ENCODE peak calls at places on chromosomes 1 and 21, in six cellular contexts. One of them, this sample, is unnamed. For H3K4me1, the result is how much of the 10 kb centered on the place peaks cover.

GRCh38 chr21:31354604-31355443 is 10.8 kb upstream of the TIAM1 start:
- DNase-seq in PC-3: peak
- DNase-seq in GM23248: peak
- DNase-seq in HAP-1: no peak
- DNase-seq in cardiac muscle cell: no peak
- DNase-seq in testis: no peak
- DNase-seq in this sample: no peak

GRCh38 chr21:33902349-33902748 is 13.3 kb downstream of the ATP5PO start:
- DNase-seq in PC-3: no peak
- DNase-seq in HAP-1: no peak
- DNase-seq in cardiac muscle cell: no peak
- DNase-seq in GM23248: no peak
- DNase-seq in testis: no peak
- DNase-seq in this sample: no peak

GRCh38 chr1:181189691-181190361 is 101.3 kb downstream of the IER5 start:
- DNase-seq in GM23248: peak
- DNase-seq in HAP-1: peak
- DNase-seq in cardiac muscle cell: peak
- DNase-seq in testis: peak
- DNase-seq in PC-3: peak
- DNase-seq in this sample: no peak

GRCh38 chr1:54417123-54417522 is 10.9 kb upstream of the SSBP3 start:
- DNase-seq in testis: no peak
- DNase-seq in GM23248: no peak
- DNase-seq in HAP-1: no peak
- DNase-seq in PC-3: no peak
- DNase-seq in cardiac muscle cell: no peak
- DNase-seq in this sample: no peak

GRCh38 chr1:229298887-229299503 is 28.1 kb downstream of the RAB4A start:
- DNase-seq in PC-3: no peak
- DNase-seq in GM23248: no peak
- DNase-seq in cardiac muscle cell: no peak
- DNase-seq in HAP-1: no peak
- DNase-seq in testis: no peak
- DNase-seq in this sample: no peak

GRCh38 chr1:44500181-44501021 is 95.3 kb downstream of the RNF220 start:
- DNase-seq in cardiac muscle cell: peak
- DNase-seq in PC-3: peak
- DNase-seq in HAP-1: peak
- DNase-seq in testis: no peak
- DNase-seq in GM23248: peak
- DNase-seq in this sample: no peak

GRCh38 chr1:205939690-205940330 is 3.4 kb downstream of the SLC26A9 start:
- DNase-seq in HAP-1: peak
- DNase-seq in cardiac muscle cell: peak
- DNase-seq in PC-3: peak
- DNase-seq in testis: no peak
- DNase-seq in GM23248: no peak
- DNase-seq in this sample: no peak

GRCh38 chr1:23066075-23066474 is 46.8 kb downstream of the KDM1A start:
- DNase-seq in testis: no peak
- DNase-seq in cardiac muscle cell: no peak
- DNase-seq in HAP-1: no peak
- DNase-seq in PC-3: no peak
- DNase-seq in GM23248: no peak
- DNase-seq in this sample: no peak

GRCh38 chr1:193513032-193513431 is 326.6 kb upstream of the B3GALT2 start:
- DNase-seq in testis: no peak
- DNase-seq in GM23248: no peak
- DNase-seq in HAP-1: no peak
- DNase-seq in PC-3: no peak
- DNase-seq in cardiac muscle cell: no peak
- DNase-seq in this sample: no peak

GRCh38 chr21:32336711-32337110 is 38.1 kb downstream of the MRAP start:
- DNase-seq in cardiac muscle cell: no peak
- DNase-seq in PC-3: peak
- DNase-seq in GM23248: peak
- DNase-seq in testis: peak
- DNase-seq in HAP-1: no peak
- DNase-seq in this sample: no peak

GRCh38 chr1:221522440-221523050 is 219.3 kb downstream of the DUSP10 start:
- DNase-seq in PC-3: no peak
- DNase-seq in testis: no peak
- DNase-seq in cardiac muscle cell: no peak
- DNase-seq in GM23248: no peak
- DNase-seq in HAP-1: no peak
- DNase-seq in this sample: no peak

GRCh38 chr1:91505086-91505485 is 4.4 kb downstream of the CDC7 start:
- DNase-seq in testis: peak
- DNase-seq in PC-3: no peak
- DNase-seq in GM23248: no peak
- DNase-seq in cardiac muscle cell: no peak
- DNase-seq in HAP-1: no peak
- DNase-seq in this sample: no peak

GRCh38 chr21:27213328-27213727 is 246.4 kb upstream of the ADAMTS5 start:
- DNase-seq in PC-3: peak
- DNase-seq in testis: no peak
- DNase-seq in cardiac muscle cell: peak
- DNase-seq in HAP-1: no peak
- DNase-seq in GM23248: peak
- DNase-seq in this sample: no peak

GRCh38 chr1:23224721-23225648 is 7.7 kb upstream of the HTR1D start:
- DNase-seq in testis: no peak
- DNase-seq in cardiac muscle cell: no peak
- DNase-seq in PC-3: no peak
- DNase-seq in HAP-1: no peak
- DNase-seq in GM23248: peak
- DNase-seq in this sample: no peak

GRCh38 chr1:10796029-10796944 is at the start of gene CASZ1:
- DNase-seq in HAP-1: peak
- DNase-seq in testis: peak
- DNase-seq in GM23248: peak
- DNase-seq in cardiac muscle cell: peak
- DNase-seq in PC-3: peak
- DNase-seq in this sample: no peak

GRCh38 chr21:26849428-26850115 is 4.4 kb upstream of the ADAMTS1 start:
- DNase-seq in GM23248: peak
- DNase-seq in cardiac muscle cell: peak
- DNase-seq in testis: no peak
- DNase-seq in HAP-1: peak
- DNase-seq in PC-3: peak
- DNase-seq in this sample: no peak

GRCh38 chr1:2326524-2326923 is 64.8 kb downstream of the MORN1 start:
- DNase-seq in testis: no peak
- DNase-seq in HAP-1: no peak
- DNase-seq in cardiac muscle cell: no peak
- DNase-seq in GM23248: no peak
- DNase-seq in PC-3: no peak
- DNase-seq in this sample: no peak

GRCh38 chr1:64087768-64088167 is 115.7 kb upstream of the UBE2U start:
- DNase-seq in HAP-1: no peak
- DNase-seq in PC-3: peak
- DNase-seq in GM23248: peak
- DNase-seq in testis: no peak
- DNase-seq in cardiac muscle cell: no peak
- DNase-seq in this sample: no peak

GRCh38 chr1:39153684-39154083 is 50.8 kb upstream of the MACF1 start:
- DNase-seq in HAP-1: no peak
- DNase-seq in PC-3: no peak
- DNase-seq in GM23248: no peak
- DNase-seq in testis: no peak
- DNase-seq in cardiac muscle cell: no peak
- DNase-seq in this sample: no peak

GRCh38 chr1:39151267-39151666 is 53.2 kb upstream of the MACF1 start:
- DNase-seq in testis: no peak
- DNase-seq in HAP-1: no peak
- DNase-seq in cardiac muscle cell: no peak
- DNase-seq in PC-3: no peak
- DNase-seq in GM23248: no peak
- DNase-seq in this sample: no peak

GRCh38 chr1:39157304-39157703 is 47.2 kb upstream of the MACF1 start:
- DNase-seq in PC-3: no peak
- DNase-seq in testis: no peak
- DNase-seq in GM23248: no peak
- DNase-seq in HAP-1: no peak
- DNase-seq in cardiac muscle cell: no peak
- DNase-seq in this sample: no peak

GRCh38 chr1:39152923-39153322 is 51.6 kb upstream of the MACF1 start:
- DNase-seq in PC-3: no peak
- DNase-seq in cardiac muscle cell: no peak
- DNase-seq in GM23248: no peak
- DNase-seq in testis: no peak
- DNase-seq in HAP-1: no peak
- DNase-seq in this sample: no peak

GRCh38 chr1:39154553-39155361 is 49.7 kb upstream of the MACF1 start:
- DNase-seq in HAP-1: no peak
- DNase-seq in PC-3: peak
- DNase-seq in testis: peak
- DNase-seq in GM23248: peak
- DNase-seq in cardiac muscle cell: peak
- DNase-seq in this sample: no peak
- H3K4me1 ChIP-seq in HAP-1: under half
- H3K4me1 ChIP-seq in PC-3: under half
- H3K4me1 ChIP-seq in testis: under half
- H3K4me1 ChIP-seq in GM23248: under half
- H3K4me1 ChIP-seq in cardiac muscle cell: half or more
- H3K4me1 ChIP-seq in this sample: half or more

GRCh38 chr1:203173156-203173555 is 2.5 kb downstream of the MYBPH start:
- DNase-seq in GM23248: no peak
- DNase-seq in cardiac muscle cell: no peak
- DNase-seq in testis: no peak
- DNase-seq in PC-3: no peak
- DNase-seq in HAP-1: no peak
- DNase-seq in this sample: no peak

GRCh38 chr1:203169770-203170520 is 5.7 kb downstream of the MYBPH start:
- DNase-seq in cardiac muscle cell: no peak
- DNase-seq in GM23248: no peak
- DNase-seq in testis: no peak
- DNase-seq in PC-3: no peak
- DNase-seq in HAP-1: no peak
- DNase-seq in this sample: no peak

GRCh38 chr1:203172184-203173115 is 3.2 kb downstream of the MYBPH start:
- DNase-seq in HAP-1: peak
- DNase-seq in PC-3: peak
- DNase-seq in GM23248: peak
- DNase-seq in cardiac muscle cell: peak
- DNase-seq in testis: peak
- DNase-seq in this sample: no peak

GRCh38 chr1:203170625-203171330 is 4.8 kb downstream of the MYBPH start:
- DNase-seq in PC-3: peak
- DNase-seq in cardiac muscle cell: no peak
- DNase-seq in GM23248: peak
- DNase-seq in HAP-1: no peak
- DNase-seq in testis: no peak
- DNase-seq in this sample: no peak

GRCh38 chr1:203171341-203172183 is 4.1 kb downstream of the MYBPH start:
- DNase-seq in PC-3: no peak
- DNase-seq in HAP-1: no peak
- DNase-seq in testis: no peak
- DNase-seq in cardiac muscle cell: no peak
- DNase-seq in GM23248: no peak
- DNase-seq in this sample: no peak
- H3K4me1 ChIP-seq in PC-3: under half
- H3K4me1 ChIP-seq in HAP-1: under half
- H3K4me1 ChIP-seq in testis: under half
- H3K4me1 ChIP-seq in cardiac muscle cell: under half
- H3K4me1 ChIP-seq in GM23248: under half
- H3K4me1 ChIP-seq in this sample: under half

GRCh38 chr1:184647471-184647870 is 107.2 kb downstream of the EDEM3 start:
- DNase-seq in PC-3: no peak
- DNase-seq in HAP-1: no peak
- DNase-seq in testis: no peak
- DNase-seq in GM23248: peak
- DNase-seq in cardiac muscle cell: no peak
- DNase-seq in this sample: no peak

GRCh38 chr1:184649500-184649899 is 105.2 kb downstream of the EDEM3 start:
- DNase-seq in testis: no peak
- DNase-seq in PC-3: no peak
- DNase-seq in cardiac muscle cell: no peak
- DNase-seq in GM23248: peak
- DNase-seq in HAP-1: no peak
- DNase-seq in this sample: no peak

GRCh38 chr1:184648160-184648855 is 106.3 kb downstream of the EDEM3 start:
- DNase-seq in GM23248: no peak
- DNase-seq in PC-3: no peak
- DNase-seq in testis: no peak
- DNase-seq in cardiac muscle cell: no peak
- DNase-seq in HAP-1: no peak
- DNase-seq in this sample: no peak

GRCh38 chr1:184650177-184650866 is 104.3 kb downstream of the EDEM3 start:
- DNase-seq in HAP-1: no peak
- DNase-seq in testis: no peak
- DNase-seq in PC-3: peak
- DNase-seq in GM23248: no peak
- DNase-seq in cardiac muscle cell: no peak
- DNase-seq in this sample: no peak

GRCh38 chr1:184648856-184649201 is 105.8 kb downstream of the EDEM3 start:
- DNase-seq in testis: no peak
- DNase-seq in HAP-1: no peak
- DNase-seq in cardiac muscle cell: no peak
- DNase-seq in GM23248: no peak
- DNase-seq in PC-3: no peak
- DNase-seq in this sample: no peak
- H3K4me1 ChIP-seq in testis: under half
- H3K4me1 ChIP-seq in HAP-1: under half
- H3K4me1 ChIP-seq in cardiac muscle cell: under half
- H3K4me1 ChIP-seq in GM23248: under half
- H3K4me1 ChIP-seq in PC-3: under half
- H3K4me1 ChIP-seq in this sample: under half

GRCh38 chr1:174200746-174201145 is 41.4 kb downstream of the RABGAP1L start:
- DNase-seq in PC-3: no peak
- DNase-seq in HAP-1: no peak
- DNase-seq in GM23248: no peak
- DNase-seq in cardiac muscle cell: no peak
- DNase-seq in testis: no peak
- DNase-seq in this sample: no peak
- H3K4me1 ChIP-seq in PC-3: under half
- H3K4me1 ChIP-seq in HAP-1: under half
- H3K4me1 ChIP-seq in GM23248: under half
- H3K4me1 ChIP-seq in cardiac muscle cell: under half
- H3K4me1 ChIP-seq in testis: under half
- H3K4me1 ChIP-seq in this sample: under half